ENCODE peak calls at places on chromosomes 3 and 15, in ten cellular contexts. One of them, this sample, is unnamed.

GRCh38 chr3:156161172-156161571 is 40.8 kb downstream of the KCNAB1 start:
- DNase-seq in uterus: no peak
- DNase-seq in PC-3: peak; percentile 74
- DNase-seq in fibroblast of lung: peak; percentile 72
- DNase-seq in neural progenitor cell: peak; percentile 11
- DNase-seq in psoas muscle: no peak
- DNase-seq in cardiac muscle cell: no peak
- DNase-seq in IMR-90: peak; percentile 17
- DNase-seq in SK-N-SH: no peak
- DNase-seq in left ventricle myocardium inferior: no peak
- DNase-seq in this sample: no peak

GRCh38 chr3:119817071-119817470 is 35.2 kb downstream of the NR1I2 start:
- DNase-seq in uterus: no peak
- DNase-seq in PC-3: no peak
- DNase-seq in fibroblast of lung: no peak
- DNase-seq in neural progenitor cell: no peak
- DNase-seq in psoas muscle: no peak
- DNase-seq in cardiac muscle cell: no peak
- DNase-seq in IMR-90: no peak
- DNase-seq in SK-N-SH: no peak
- DNase-seq in left ventricle myocardium inferior: peak; percentile 33
- DNase-seq in this sample: no peak

GRCh38 chr3:119628390-119628789 is 30.7 kb downstream of the PLA1A start:
- DNase-seq in uterus: no peak
- DNase-seq in PC-3: no peak
- DNase-seq in fibroblast of lung: no peak
- DNase-seq in neural progenitor cell: no peak
- DNase-seq in psoas muscle: no peak
- DNase-seq in cardiac muscle cell: no peak
- DNase-seq in IMR-90: no peak
- DNase-seq in SK-N-SH: no peak
- DNase-seq in left ventricle myocardium inferior: no peak
- DNase-seq in this sample: no peak

GRCh38 chr3:111027868-111028267 is 43.7 kb upstream of the NECTIN3 start:
- DNase-seq in uterus: no peak
- DNase-seq in PC-3: no peak
- DNase-seq in fibroblast of lung: no peak
- DNase-seq in neural progenitor cell: no peak
- DNase-seq in psoas muscle: no peak
- DNase-seq in cardiac muscle cell: no peak
- DNase-seq in IMR-90: no peak
- DNase-seq in SK-N-SH: no peak
- DNase-seq in left ventricle myocardium inferior: no peak
- DNase-seq in this sample: no peak

GRCh38 chr3:46918634-46919033 is 41.1 kb downstream of the PTH1R start:
- DNase-seq in uterus: no peak
- DNase-seq in PC-3: no peak
- DNase-seq in fibroblast of lung: no peak
- DNase-seq in neural progenitor cell: no peak
- DNase-seq in psoas muscle: no peak
- DNase-seq in cardiac muscle cell: no peak
- DNase-seq in IMR-90: no peak
- DNase-seq in SK-N-SH: no peak
- DNase-seq in left ventricle myocardium inferior: no peak
- DNase-seq in this sample: no peak

GRCh38 chr3:127791221-127791913 is 30.9 kb downstream of the MGLL start:
- DNase-seq in uterus: no peak
- DNase-seq in PC-3: peak; percentile 69
- DNase-seq in fibroblast of lung: peak; percentile 65
- DNase-seq in neural progenitor cell: peak; percentile 52
- DNase-seq in psoas muscle: no peak
- DNase-seq in cardiac muscle cell: peak; percentile 51
- DNase-seq in IMR-90: peak; percentile 90
- DNase-seq in SK-N-SH: no peak
- DNase-seq in left ventricle myocardium inferior: no peak
- DNase-seq in this sample: no peak

GRCh38 chr3:43023766-43024165 is 44.7 kb downstream of the GASK1A start:
- DNase-seq in uterus: no peak
- DNase-seq in PC-3: no peak
- DNase-seq in fibroblast of lung: no peak
- DNase-seq in neural progenitor cell: no peak
- DNase-seq in psoas muscle: no peak
- DNase-seq in cardiac muscle cell: no peak
- DNase-seq in IMR-90: no peak
- DNase-seq in SK-N-SH: no peak
- DNase-seq in left ventricle myocardium inferior: no peak
- DNase-seq in this sample: no peak

GRCh38 chr15:98906712-98907083 is 100.9 kb downstream of the PGPEP1L start:
- DNase-seq in uterus: no peak
- DNase-seq in PC-3: peak; percentile 67
- DNase-seq in fibroblast of lung: peak; percentile 75
- DNase-seq in neural progenitor cell: no peak
- DNase-seq in psoas muscle: peak; percentile 32
- DNase-seq in cardiac muscle cell: peak; percentile 44
- DNase-seq in IMR-90: peak; percentile 58
- DNase-seq in SK-N-SH: no peak
- DNase-seq in left ventricle myocardium inferior: peak; percentile 55
- DNase-seq in this sample: peak; percentile 36

GRCh38 chr3:32018723-32019564 is 37.4 kb downstream of the ZNF860 start:
- DNase-seq in uterus: no peak
- DNase-seq in PC-3: peak; percentile 78
- DNase-seq in fibroblast of lung: peak; percentile 56
- DNase-seq in neural progenitor cell: peak; percentile 63
- DNase-seq in psoas muscle: no peak
- DNase-seq in cardiac muscle cell: peak; percentile 73
- DNase-seq in IMR-90: peak; percentile 57
- DNase-seq in SK-N-SH: peak; percentile 55
- DNase-seq in left ventricle myocardium inferior: no peak
- DNase-seq in this sample: no peak

GRCh38 chr3:193851941-193852674 is 259.1 kb downstream of the OPA1 start:
- DNase-seq in uterus: no peak
- DNase-seq in PC-3: peak; percentile 31
- DNase-seq in fibroblast of lung: peak; percentile 47
- DNase-seq in neural progenitor cell: peak; percentile 82
- DNase-seq in psoas muscle: no peak
- DNase-seq in cardiac muscle cell: peak; percentile 50
- DNase-seq in IMR-90: no peak
- DNase-seq in SK-N-SH: no peak
- DNase-seq in left ventricle myocardium inferior: no peak
- DNase-seq in this sample: no peak

GRCh38 chr15:101320501-101321052 is 25.5 kb upstream of the SNRPA1 start:
- DNase-seq in uterus: no peak
- DNase-seq in PC-3: no peak
- DNase-seq in fibroblast of lung: peak; percentile 10
- DNase-seq in neural progenitor cell: peak; percentile 71
- DNase-seq in psoas muscle: peak; percentile 39
- DNase-seq in cardiac muscle cell: peak; percentile 81
- DNase-seq in IMR-90: peak; percentile 51
- DNase-seq in SK-N-SH: no peak
- DNase-seq in left ventricle myocardium inferior: peak; percentile 34
- DNase-seq in this sample: no peak

GRCh38 chr3:124362418-124362817 is 367.8 kb upstream of the UMPS start:
- DNase-seq in uterus: no peak
- DNase-seq in PC-3: no peak
- DNase-seq in fibroblast of lung: no peak
- DNase-seq in neural progenitor cell: no peak
- DNase-seq in psoas muscle: no peak
- DNase-seq in cardiac muscle cell: no peak
- DNase-seq in IMR-90: no peak
- DNase-seq in SK-N-SH: no peak
- DNase-seq in left ventricle myocardium inferior: no peak
- DNase-seq in this sample: no peak

DNA sequence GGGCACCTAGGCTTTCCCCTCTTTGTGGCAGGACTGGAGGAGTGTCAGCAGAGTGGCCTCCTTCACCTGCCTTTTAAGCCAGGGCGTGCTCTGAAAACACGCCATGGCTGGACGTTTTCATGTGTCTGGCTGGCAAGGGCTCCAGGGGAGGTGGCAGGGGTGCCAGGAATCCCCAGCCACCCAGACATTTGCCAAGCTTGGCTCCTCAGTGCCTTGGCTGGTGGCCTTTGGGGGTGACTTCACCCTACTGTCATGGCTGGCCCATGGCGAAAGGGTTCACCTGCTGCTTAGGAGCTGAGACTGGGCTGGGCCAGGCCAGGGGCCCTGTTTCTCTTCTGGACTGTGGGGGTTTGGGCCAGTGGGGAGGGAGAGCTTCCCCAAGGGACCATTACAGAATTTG is 17.6 kb downstream of the KLF13 start:
- DNase-seq in uterus: no peak
- DNase-seq in PC-3: no peak
- DNase-seq in fibroblast of lung: no peak
- DNase-seq in neural progenitor cell: no peak
- DNase-seq in psoas muscle: no peak
- DNase-seq in cardiac muscle cell: no peak
- DNase-seq in IMR-90: no peak
- DNase-seq in SK-N-SH: no peak
- DNase-seq in left ventricle myocardium inferior: peak; percentile 29
- DNase-seq in this sample: no peak
- H3K4me1 ChIP-seq in uterus: peaks cover 26% of the 10 kb centered on the region
- H3K4me1 ChIP-seq in PC-3: peaks cover 1% of the 10 kb centered on the region
- H3K4me1 ChIP-seq in fibroblast of lung: peaks cover 9% of the 10 kb centered on the region
- H3K4me1 ChIP-seq in neural progenitor cell: no peaks in the 10 kb centered on the region
- H3K4me1 ChIP-seq in psoas muscle: peaks cover 85% of the 10 kb centered on the region
- H3K4me1 ChIP-seq in cardiac muscle cell: peaks cover 14% of the 10 kb centered on the region
- H3K4me1 ChIP-seq in IMR-90: peaks cover 7% of the 10 kb centered on the region
- H3K4me1 ChIP-seq in SK-N-SH: peaks cover 76% of the 10 kb centered on the region
- H3K4me1 ChIP-seq in left ventricle myocardium inferior: peaks cover 100% of the 10 kb centered on the region
- H3K4me1 ChIP-seq in this sample: peaks cover 68% of the 10 kb centered on the region

GRCh38 chr15:41627204-41627603 is 33.0 kb upstream of the MGA start:
- DNase-seq in uterus: no peak
- DNase-seq in PC-3: no peak
- DNase-seq in fibroblast of lung: no peak
- DNase-seq in neural progenitor cell: no peak
- DNase-seq in psoas muscle: no peak
- DNase-seq in cardiac muscle cell: no peak
- DNase-seq in IMR-90: no peak
- DNase-seq in SK-N-SH: no peak
- DNase-seq in left ventricle myocardium inferior: no peak
- DNase-seq in this sample: no peak

GRCh38 chr15:41620536-41621199 is 39.5 kb upstream of the MGA start:
- DNase-seq in uterus: no peak
- DNase-seq in PC-3: no peak
- DNase-seq in fibroblast of lung: no peak
- DNase-seq in neural progenitor cell: no peak
- DNase-seq in psoas muscle: no peak
- DNase-seq in cardiac muscle cell: no peak
- DNase-seq in IMR-90: no peak
- DNase-seq in SK-N-SH: peak; percentile 18
- DNase-seq in left ventricle myocardium inferior: no peak
- DNase-seq in this sample: no peak

GRCh38 chr15:41621200-41622193 is 38.7 kb upstream of the MGA start:
- DNase-seq in uterus: peak; percentile 84
- DNase-seq in PC-3: peak; percentile 54
- DNase-seq in fibroblast of lung: peak; percentile 89
- DNase-seq in neural progenitor cell: peak; percentile 78
- DNase-seq in psoas muscle: peak; percentile 83
- DNase-seq in cardiac muscle cell: peak; percentile 94
- DNase-seq in IMR-90: peak; percentile 77
- DNase-seq in SK-N-SH: peak; percentile 96
- DNase-seq in left ventricle myocardium inferior: peak; percentile 73
- DNase-seq in this sample: peak; percentile 89

GRCh38 chr15:41622901-41623300 is 37.3 kb upstream of the MGA start:
- DNase-seq in uterus: no peak
- DNase-seq in PC-3: no peak
- DNase-seq in fibroblast of lung: peak; percentile 46
- DNase-seq in neural progenitor cell: no peak
- DNase-seq in psoas muscle: no peak
- DNase-seq in cardiac muscle cell: peak; percentile 40
- DNase-seq in IMR-90: no peak
- DNase-seq in SK-N-SH: no peak
- DNase-seq in left ventricle myocardium inferior: no peak
- DNase-seq in this sample: no peak
- H3K36me3 ChIP-seq in uterus: no peaks in the 10 kb centered on the region
- H3K36me3 ChIP-seq in PC-3: no peaks in the 10 kb centered on the region
- H3K36me3 ChIP-seq in fibroblast of lung: no peaks in the 10 kb centered on the region
- H3K36me3 ChIP-seq in neural progenitor cell: no peaks in the 10 kb centered on the region
- H3K36me3 ChIP-seq in psoas muscle: no peaks in the 10 kb centered on the region
- H3K36me3 ChIP-seq in cardiac muscle cell: no peaks in the 10 kb centered on the region
- H3K36me3 ChIP-seq in IMR-90: no peaks in the 10 kb centered on the region
- H3K36me3 ChIP-seq in SK-N-SH: no peaks in the 10 kb centered on the region
- H3K36me3 ChIP-seq in left ventricle myocardium inferior: no peaks in the 10 kb centered on the region
- H3K36me3 ChIP-seq in this sample: no peaks in the 10 kb centered on the region

GRCh38 chr3:78070188-78070587 is 1030.3 kb downstream of the ROBO2 start:
- DNase-seq in uterus: no peak
- DNase-seq in PC-3: no peak
- DNase-seq in fibroblast of lung: no peak
- DNase-seq in neural progenitor cell: no peak
- DNase-seq in psoas muscle: no peak
- DNase-seq in cardiac muscle cell: no peak
- DNase-seq in IMR-90: no peak
- DNase-seq in SK-N-SH: no peak
- DNase-seq in left ventricle myocardium inferior: no peak
- DNase-seq in this sample: no peak

DNA sequence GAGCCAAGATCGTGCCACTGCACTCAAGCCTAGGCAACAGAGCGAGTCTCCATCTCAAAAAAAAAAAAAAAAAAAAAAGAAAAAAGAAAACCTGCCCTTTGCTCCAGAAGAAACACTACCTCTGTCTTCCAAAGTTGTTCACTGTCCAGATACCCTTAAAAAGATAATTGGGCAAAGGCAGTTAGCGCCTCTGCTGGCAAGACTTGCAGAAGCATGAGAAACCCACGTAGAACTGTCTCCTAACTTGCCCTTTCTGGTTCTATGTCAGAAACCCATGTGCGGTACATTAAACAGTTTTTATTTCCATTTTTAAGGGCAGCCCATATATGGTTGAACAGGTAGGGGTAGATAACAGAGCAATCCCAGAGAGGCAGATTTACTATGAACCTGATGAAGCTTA is 1026.4 kb downstream of the ROBO2 start:
- DNase-seq in uterus: no peak
- DNase-seq in PC-3: no peak
- DNase-seq in fibroblast of lung: no peak
- DNase-seq in neural progenitor cell: no peak
- DNase-seq in psoas muscle: no peak
- DNase-seq in cardiac muscle cell: no peak
- DNase-seq in IMR-90: no peak
- DNase-seq in SK-N-SH: no peak
- DNase-seq in left ventricle myocardium inferior: no peak
- DNase-seq in this sample: no peak
- TF ChIP-seq CTCF in uterus: no peak
- TF ChIP-seq CTCF in PC-3: peak; percentile 15
- TF ChIP-seq CTCF in fibroblast of lung: no peak
- TF ChIP-seq CTCF in neural progenitor cell: peak; percentile 36
- TF ChIP-seq CTCF in psoas muscle: no peak
- TF ChIP-seq CTCF in cardiac muscle cell: no peak
- TF ChIP-seq CTCF in IMR-90: no peak
- TF ChIP-seq CTCF in SK-N-SH: peak; percentile 17
- TF ChIP-seq CTCF in left ventricle myocardium inferior: no peak
- TF ChIP-seq CTCF in this sample: no peak

DNA sequence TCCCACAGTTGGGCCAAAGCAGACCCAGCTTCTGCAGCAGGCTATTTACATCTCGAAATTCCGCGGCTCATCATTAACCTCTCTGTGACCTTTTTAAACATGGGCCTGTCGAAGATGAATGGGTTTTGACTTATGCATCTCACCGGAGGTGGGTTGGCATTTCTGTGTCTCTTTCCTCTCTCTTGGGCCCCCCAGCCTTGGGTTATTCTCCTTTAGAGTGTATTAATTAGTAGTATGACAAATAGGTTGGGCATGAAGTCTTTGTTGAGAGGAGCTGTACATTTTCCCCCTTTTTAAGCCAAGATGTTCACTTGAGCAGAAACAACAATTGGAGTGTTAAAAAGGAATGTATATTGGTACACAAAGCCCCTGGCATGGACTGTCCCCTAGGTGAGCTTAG is 9.8 kb downstream of the SMAD6 start:
- DNase-seq in uterus: no peak
- DNase-seq in PC-3: no peak
- DNase-seq in fibroblast of lung: peak; percentile 46
- DNase-seq in neural progenitor cell: no peak
- DNase-seq in psoas muscle: no peak
- DNase-seq in cardiac muscle cell: no peak
- DNase-seq in IMR-90: no peak
- DNase-seq in SK-N-SH: no peak
- DNase-seq in left ventricle myocardium inferior: no peak
- DNase-seq in this sample: no peak
- H3K4me1 ChIP-seq in uterus: peaks cover under 1% of the 10 kb centered on the region
- H3K4me1 ChIP-seq in PC-3: no peaks in the 10 kb centered on the region
- H3K4me1 ChIP-seq in fibroblast of lung: peaks cover 4% of the 10 kb centered on the region
- H3K4me1 ChIP-seq in neural progenitor cell: peaks cover 42% of the 10 kb centered on the region
- H3K4me1 ChIP-seq in psoas muscle: peaks cover 6% of the 10 kb centered on the region
- H3K4me1 ChIP-seq in cardiac muscle cell: peaks cover 71% of the 10 kb centered on the region
- H3K4me1 ChIP-seq in IMR-90: peaks cover 30% of the 10 kb centered on the region
- H3K4me1 ChIP-seq in SK-N-SH: peaks cover 21% of the 10 kb centered on the region
- H3K4me1 ChIP-seq in left ventricle myocardium inferior: peaks cover 70% of the 10 kb centered on the region
- H3K4me1 ChIP-seq in this sample: peaks cover 21% of the 10 kb centered on the region

This sample was measured in adrenal gland.